ENCODE peak calls at places on chromosome 1, in eight cellular contexts. One of them, this sample, is unnamed.

GRCh38 chr1:22447581-22448215 is 4.0 kb upstream of the ZBTB40 start:
- DNase-seq in fibroblast of mammary gland: peak
- DNase-seq in fibroblast of lung: peak
- DNase-seq in AG04450: peak
- DNase-seq in Jurkat, Clone E6-1: no peak
- DNase-seq in mesendoderm: peak
- DNase-seq in A549: peak
- DNase-seq in adipocyte: peak
- DNase-seq in this sample: peak

GRCh38 chr1:178928985-178929384 is 58.1 kb upstream of the ANGPTL1 start:
- DNase-seq in adipocyte: peak
- DNase-seq in fibroblast of mammary gland: no peak
- DNase-seq in AG04450: no peak
- DNase-seq in A549: no peak
- DNase-seq in fibroblast of lung: no peak
- DNase-seq in Jurkat, Clone E6-1: no peak
- DNase-seq in mesendoderm: no peak
- DNase-seq in this sample: peak

GRCh38 chr1:151867785-151868403 is 14.4 kb upstream of the THEM5 start:
- DNase-seq in fibroblast of mammary gland: peak
- DNase-seq in AG04450: no peak
- DNase-seq in fibroblast of lung: peak
- DNase-seq in mesendoderm: no peak
- DNase-seq in adipocyte: peak
- DNase-seq in Jurkat, Clone E6-1: no peak
- DNase-seq in A549: peak
- DNase-seq in this sample: peak

GRCh38 chr1:8429549-8430105 is 111.7 kb downstream of the SLC45A1 start:
- DNase-seq in Jurkat, Clone E6-1: no peak
- DNase-seq in AG04450: no peak
- DNase-seq in A549: no peak
- DNase-seq in fibroblast of lung: no peak
- DNase-seq in fibroblast of mammary gland: no peak
- DNase-seq in mesendoderm: no peak
- DNase-seq in adipocyte: no peak
- DNase-seq in this sample: no peak

GRCh38 chr1:232221790-232222499 is 408.0 kb downstream of the SIPA1L2 start:
- DNase-seq in fibroblast of lung: no peak
- DNase-seq in mesendoderm: no peak
- DNase-seq in A549: peak
- DNase-seq in Jurkat, Clone E6-1: no peak
- DNase-seq in fibroblast of mammary gland: peak
- DNase-seq in adipocyte: peak
- DNase-seq in AG04450: no peak
- DNase-seq in this sample: peak

GRCh38 chr1:43367026-43367903 is 546 bp downstream of the ELOVL1 start:
- DNase-seq in adipocyte: peak
- DNase-seq in Jurkat, Clone E6-1: no peak
- DNase-seq in A549: no peak
- DNase-seq in mesendoderm: peak
- DNase-seq in fibroblast of lung: no peak
- DNase-seq in fibroblast of mammary gland: no peak
- DNase-seq in AG04450: no peak
- DNase-seq in this sample: peak

GRCh38 chr1:232440325-232441059 is 189.4 kb downstream of the SIPA1L2 start:
- DNase-seq in fibroblast of mammary gland: peak
- DNase-seq in adipocyte: no peak
- DNase-seq in fibroblast of lung: no peak
- DNase-seq in AG04450: no peak
- DNase-seq in A549: no peak
- DNase-seq in mesendoderm: no peak
- DNase-seq in Jurkat, Clone E6-1: no peak
- DNase-seq in this sample: no peak

GRCh38 chr1:183739640-183740385 is 65.1 kb upstream of the RGL1 start:
- DNase-seq in fibroblast of lung: peak
- DNase-seq in A549: no peak
- DNase-seq in Jurkat, Clone E6-1: no peak
- DNase-seq in AG04450: no peak
- DNase-seq in fibroblast of mammary gland: peak
- DNase-seq in adipocyte: no peak
- DNase-seq in mesendoderm: no peak
- DNase-seq in this sample: no peak

GRCh38 chr1:197469620-197470210 is 201.7 kb downstream of the CRB1 start:
- DNase-seq in adipocyte: no peak
- DNase-seq in AG04450: no peak
- DNase-seq in fibroblast of mammary gland: no peak
- DNase-seq in mesendoderm: no peak
- DNase-seq in Jurkat, Clone E6-1: no peak
- DNase-seq in fibroblast of lung: no peak
- DNase-seq in A549: no peak
- DNase-seq in this sample: no peak

GRCh38 chr1:53552146-53552940 is 93.1 kb downstream of the DMRTB1 start:
- DNase-seq in fibroblast of lung: no peak
- DNase-seq in adipocyte: no peak
- DNase-seq in AG04450: no peak
- DNase-seq in fibroblast of mammary gland: no peak
- DNase-seq in Jurkat, Clone E6-1: no peak
- DNase-seq in A549: no peak
- DNase-seq in mesendoderm: no peak
- DNase-seq in this sample: peak

GRCh38 chr1:199302554-199302953 is 663.7 kb downstream of the PTPRC start:
- DNase-seq in adipocyte: peak
- DNase-seq in AG04450: no peak
- DNase-seq in fibroblast of lung: no peak
- DNase-seq in Jurkat, Clone E6-1: no peak
- DNase-seq in mesendoderm: no peak
- DNase-seq in fibroblast of mammary gland: peak
- DNase-seq in A549: no peak
- DNase-seq in this sample: peak

GRCh38 chr1:93021539-93022134 is 57.4 kb upstream of the MTF2 start:
- DNase-seq in adipocyte: peak
- DNase-seq in fibroblast of mammary gland: peak
- DNase-seq in A549: peak
- DNase-seq in mesendoderm: peak
- DNase-seq in Jurkat, Clone E6-1: peak
- DNase-seq in AG04450: no peak
- DNase-seq in fibroblast of lung: peak
- DNase-seq in this sample: peak

GRCh38 chr1:12593621-12594066 is 24.4 kb downstream of the DHRS3 start:
- DNase-seq in fibroblast of lung: peak
- DNase-seq in adipocyte: peak
- DNase-seq in Jurkat, Clone E6-1: no peak
- DNase-seq in A549: peak
- DNase-seq in fibroblast of mammary gland: peak
- DNase-seq in AG04450: no peak
- DNase-seq in mesendoderm: no peak
- DNase-seq in this sample: peak

GRCh38 chr1:12597792-12598191 is 20.2 kb downstream of the DHRS3 start:
- DNase-seq in A549: no peak
- DNase-seq in adipocyte: no peak
- DNase-seq in AG04450: no peak
- DNase-seq in fibroblast of mammary gland: no peak
- DNase-seq in fibroblast of lung: no peak
- DNase-seq in Jurkat, Clone E6-1: no peak
- DNase-seq in mesendoderm: no peak
- DNase-seq in this sample: no peak

GRCh38 chr1:12594966-12595838 is 22.8 kb downstream of the DHRS3 start:
- DNase-seq in mesendoderm: peak
- DNase-seq in adipocyte: peak
- DNase-seq in AG04450: peak
- DNase-seq in Jurkat, Clone E6-1: no peak
- DNase-seq in fibroblast of lung: peak
- DNase-seq in fibroblast of mammary gland: peak
- DNase-seq in A549: peak
- DNase-seq in this sample: peak

GRCh38 chr1:12594490-12594889 is 23.5 kb downstream of the DHRS3 start:
- DNase-seq in A549: no peak
- DNase-seq in Jurkat, Clone E6-1: no peak
- DNase-seq in fibroblast of mammary gland: no peak
- DNase-seq in AG04450: no peak
- DNase-seq in mesendoderm: no peak
- DNase-seq in adipocyte: no peak
- DNase-seq in fibroblast of lung: no peak
- DNase-seq in this sample: no peak

DNA sequence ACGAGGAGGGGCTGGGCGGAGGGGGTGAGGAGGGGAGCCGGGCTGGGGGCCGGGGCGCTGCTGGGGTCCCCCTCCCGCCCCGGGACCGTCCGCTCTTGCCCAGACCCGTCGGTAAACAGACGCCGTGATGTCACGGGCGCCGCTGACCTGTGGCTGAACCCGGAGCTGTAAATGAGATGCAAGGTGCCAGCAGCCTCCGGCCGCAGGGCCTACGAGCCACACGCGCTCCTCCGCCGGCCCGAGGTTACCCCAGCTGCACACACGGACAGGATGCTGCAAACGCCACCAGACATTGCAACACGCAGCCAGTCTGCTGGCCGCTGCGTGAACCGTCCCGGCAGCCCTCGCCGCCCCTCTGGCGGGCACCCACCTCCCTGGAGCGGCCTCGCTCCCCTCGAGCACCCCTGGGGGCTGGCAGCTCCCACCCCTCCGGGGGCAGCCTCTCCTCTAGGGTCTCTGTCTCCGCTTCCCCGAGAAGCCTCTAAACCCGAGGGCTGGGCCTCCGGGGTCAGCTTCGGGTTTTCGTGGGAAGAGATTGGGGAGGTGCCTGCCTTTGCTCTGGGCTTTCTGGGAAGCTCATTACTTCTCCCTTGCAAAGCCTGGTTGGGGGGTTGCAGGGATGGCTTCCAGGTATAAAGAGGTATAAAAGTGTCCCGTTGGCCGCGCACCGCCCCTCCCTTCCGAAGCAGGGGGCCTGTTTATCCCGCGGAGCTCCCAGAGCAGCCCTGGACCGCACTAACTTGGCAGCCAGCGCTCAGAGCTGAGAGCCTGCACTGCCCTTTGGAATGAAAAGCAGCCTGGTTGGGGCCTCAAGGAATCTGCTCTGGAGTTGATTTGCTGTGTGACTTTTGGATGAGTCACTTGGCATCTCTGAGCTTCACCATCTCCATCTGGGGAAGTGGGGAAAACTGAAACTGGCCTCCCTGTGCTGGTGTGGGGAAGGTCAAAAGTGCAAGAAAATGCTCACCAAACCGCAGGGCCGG is 21.9 kb downstream of the DHRS3 start:
- DNase-seq in A549: peak
- DNase-seq in adipocyte: peak
- DNase-seq in fibroblast of lung: peak
- DNase-seq in fibroblast of mammary gland: peak
- DNase-seq in mesendoderm: peak
- DNase-seq in AG04450: peak
- DNase-seq in Jurkat, Clone E6-1: no peak
- DNase-seq in this sample: peak
- H3K4me3 ChIP-seq in A549: peak
- H3K4me3 ChIP-seq in adipocyte: peak
- H3K4me3 ChIP-seq in fibroblast of lung: peak
- H3K4me3 ChIP-seq in fibroblast of mammary gland: peak
- H3K4me3 ChIP-seq in mesendoderm: no peak
- H3K4me3 ChIP-seq in AG04450: peak
- H3K4me3 ChIP-seq in Jurkat, Clone E6-1: no peak
- H3K4me3 ChIP-seq in this sample: peak

DNA sequence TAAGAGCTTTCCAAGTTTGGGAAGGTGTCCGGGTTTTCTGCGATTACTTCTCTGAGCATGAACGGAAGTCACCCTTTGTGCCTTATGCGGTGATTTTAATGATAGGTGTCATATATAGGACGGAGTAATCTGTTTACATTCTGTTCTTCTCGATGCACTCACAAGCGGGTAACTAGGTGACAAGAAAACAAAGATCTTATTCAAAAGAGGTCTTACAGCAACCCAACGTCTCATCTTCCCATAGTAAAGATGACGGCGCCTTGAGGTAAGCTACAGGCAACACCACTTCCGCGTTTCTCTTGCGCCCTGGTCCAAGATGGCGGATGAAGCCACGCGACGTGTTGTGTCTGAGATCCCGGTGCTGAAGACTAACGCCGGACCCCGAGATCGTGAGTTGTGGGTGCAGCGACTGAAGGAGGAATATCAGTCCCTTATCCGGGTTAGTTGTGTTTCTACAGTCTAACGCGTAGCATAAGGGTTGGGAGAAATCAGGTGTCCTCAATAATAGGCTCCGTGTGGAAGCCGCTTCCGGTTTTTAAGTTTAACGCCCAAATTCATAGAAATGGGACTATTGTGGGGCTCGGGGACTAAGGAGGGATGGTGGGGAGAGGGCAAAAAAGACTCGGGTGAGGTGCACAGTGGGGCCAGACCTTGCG is at the start of gene UFC1:
- DNase-seq in AG04450: peak
- DNase-seq in Jurkat, Clone E6-1: peak
- DNase-seq in A549: peak
- DNase-seq in fibroblast of mammary gland: peak
- DNase-seq in fibroblast of lung: peak
- DNase-seq in mesendoderm: peak
- DNase-seq in adipocyte: peak
- DNase-seq in this sample: peak
- H3K4me3 ChIP-seq in AG04450: peak
- H3K4me3 ChIP-seq in Jurkat, Clone E6-1: peak
- H3K4me3 ChIP-seq in A549: peak
- H3K4me3 ChIP-seq in fibroblast of mammary gland: peak
- H3K4me3 ChIP-seq in fibroblast of lung: peak
- H3K4me3 ChIP-seq in mesendoderm: peak
- H3K4me3 ChIP-seq in adipocyte: peak
- H3K4me3 ChIP-seq in this sample: peak

DNA sequence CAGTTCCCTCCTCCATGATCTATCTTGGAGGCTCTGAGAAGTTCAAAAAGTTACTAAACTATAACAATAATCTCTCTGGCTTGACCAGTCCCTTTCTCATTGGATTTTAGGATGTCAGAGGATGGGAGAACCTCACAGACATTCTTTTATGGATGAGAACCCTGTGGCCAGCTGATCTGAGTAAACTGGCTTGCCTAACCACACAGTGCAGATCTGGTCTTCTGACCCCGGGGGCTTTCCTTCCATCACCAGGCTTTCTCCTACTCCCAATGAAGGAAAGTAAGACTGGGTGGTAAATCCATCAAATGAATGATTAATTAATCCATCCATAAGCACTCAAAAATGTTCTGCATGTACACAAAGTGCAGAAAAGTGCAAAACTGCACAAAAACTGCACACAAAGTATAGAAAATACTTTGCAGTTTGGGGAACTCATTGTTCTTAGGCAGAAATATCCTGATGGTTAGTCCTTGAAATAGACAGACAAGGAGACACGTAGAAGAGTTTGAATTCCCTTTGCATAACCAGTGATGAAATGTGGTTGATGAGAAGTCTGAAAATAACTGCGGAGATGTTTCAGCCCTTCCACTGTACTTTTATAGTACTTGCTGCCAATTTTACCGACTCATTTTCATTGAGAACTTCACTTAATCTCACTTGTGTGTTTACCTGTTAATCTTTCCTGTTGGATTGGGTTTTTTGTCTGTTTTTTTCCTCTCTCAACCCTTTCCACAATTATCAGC is 2.5 kb upstream of the F3 start:
- DNase-seq in adipocyte: no peak
- DNase-seq in fibroblast of mammary gland: peak
- DNase-seq in A549: no peak
- DNase-seq in AG04450: no peak
- DNase-seq in mesendoderm: no peak
- DNase-seq in fibroblast of lung: peak
- DNase-seq in Jurkat, Clone E6-1: no peak
- DNase-seq in this sample: peak
- H3K4me3 ChIP-seq in adipocyte: peak
- H3K4me3 ChIP-seq in fibroblast of mammary gland: peak
- H3K4me3 ChIP-seq in A549: no peak
- H3K4me3 ChIP-seq in AG04450: peak
- H3K4me3 ChIP-seq in mesendoderm: no peak
- H3K4me3 ChIP-seq in fibroblast of lung: peak
- H3K4me3 ChIP-seq in Jurkat, Clone E6-1: no peak
- H3K4me3 ChIP-seq in this sample: no peak

GRCh38 chr1:1437033-1437903 is 1.8 kb downstream of the VWA1 start:
- DNase-seq in adipocyte: no peak
- DNase-seq in Jurkat, Clone E6-1: no peak
- DNase-seq in A549: no peak
- DNase-seq in fibroblast of mammary gland: no peak
- DNase-seq in fibroblast of lung: no peak
- DNase-seq in AG04450: no peak
- DNase-seq in mesendoderm: no peak
- DNase-seq in this sample: no peak
- H3K4me3 ChIP-seq in adipocyte: no peak
- H3K4me3 ChIP-seq in Jurkat, Clone E6-1: no peak
- H3K4me3 ChIP-seq in A549: peak
- H3K4me3 ChIP-seq in fibroblast of mammary gland: no peak
- H3K4me3 ChIP-seq in fibroblast of lung: no peak
- H3K4me3 ChIP-seq in AG04450: no peak
- H3K4me3 ChIP-seq in mesendoderm: no peak
- H3K4me3 ChIP-seq in this sample: no peak

This sample was measured in choroid plexus epithelial cell.